ENCODE peak calls at places on chromosome 5, in nine cellular contexts. One of them, this sample, is unnamed.

GRCh38 chr5:176438959-176439757 is 9.0 kb upstream of the FAF2 start:
- DNase-seq in HFFc6: peak
- DNase-seq in body of pancreas: no peak
- DNase-seq in GM03348: no peak
- DNase-seq in foreskin fibroblast: peak
- DNase-seq in PC-9: peak
- DNase-seq in occipital lobe: no peak
- DNase-seq in GM23248: peak
- DNase-seq in AG04450: no peak
- DNase-seq in this sample: no peak

GRCh38 chr5:82413302-82414042 is 135.3 kb upstream of the RPS23 start:
- DNase-seq in GM23248: peak
- DNase-seq in PC-9: peak
- DNase-seq in GM03348: peak
- DNase-seq in occipital lobe: no peak
- DNase-seq in AG04450: peak
- DNase-seq in foreskin fibroblast: peak
- DNase-seq in HFFc6: peak
- DNase-seq in body of pancreas: no peak
- DNase-seq in this sample: no peak

GRCh38 chr5:151897896-151898295 is 26.8 kb downstream of the GLRA1 start:
- DNase-seq in occipital lobe: no peak
- DNase-seq in HFFc6: no peak
- DNase-seq in GM23248: no peak
- DNase-seq in body of pancreas: no peak
- DNase-seq in PC-9: no peak
- DNase-seq in AG04450: no peak
- DNase-seq in foreskin fibroblast: no peak
- DNase-seq in GM03348: no peak
- DNase-seq in this sample: no peak

GRCh38 chr5:166639151-166639550 is 1652.3 kb upstream of the WWC1 start:
- DNase-seq in PC-9: no peak
- DNase-seq in GM23248: no peak
- DNase-seq in AG04450: no peak
- DNase-seq in body of pancreas: no peak
- DNase-seq in GM03348: no peak
- DNase-seq in foreskin fibroblast: no peak
- DNase-seq in HFFc6: no peak
- DNase-seq in occipital lobe: no peak
- DNase-seq in this sample: no peak

GRCh38 chr5:136004436-136004835 is 24.4 kb upstream of the TGFBI start:
- DNase-seq in foreskin fibroblast: peak
- DNase-seq in AG04450: no peak
- DNase-seq in GM03348: peak
- DNase-seq in GM23248: peak
- DNase-seq in body of pancreas: no peak
- DNase-seq in PC-9: no peak
- DNase-seq in occipital lobe: no peak
- DNase-seq in HFFc6: peak
- DNase-seq in this sample: no peak

GRCh38 chr5:150081541-150082283 is 4.6 kb downstream of the CSF1R start:
- DNase-seq in body of pancreas: no peak
- DNase-seq in AG04450: no peak
- DNase-seq in GM03348: no peak
- DNase-seq in occipital lobe: no peak
- DNase-seq in PC-9: no peak
- DNase-seq in GM23248: no peak
- DNase-seq in HFFc6: no peak
- DNase-seq in foreskin fibroblast: no peak
- DNase-seq in this sample: no peak

GRCh38 chr5:107893642-107894041 is 222.9 kb upstream of the EFNA5 start:
- DNase-seq in GM03348: peak
- DNase-seq in body of pancreas: no peak
- DNase-seq in PC-9: no peak
- DNase-seq in occipital lobe: no peak
- DNase-seq in foreskin fibroblast: peak
- DNase-seq in AG04450: no peak
- DNase-seq in GM23248: peak
- DNase-seq in HFFc6: no peak
- DNase-seq in this sample: no peak

GRCh38 chr5:9851458-9851857 is 221.3 kb upstream of the TAS2R1 start:
- DNase-seq in PC-9: no peak
- DNase-seq in HFFc6: peak
- DNase-seq in AG04450: peak
- DNase-seq in GM23248: peak
- DNase-seq in GM03348: peak
- DNase-seq in body of pancreas: no peak
- DNase-seq in occipital lobe: peak
- DNase-seq in foreskin fibroblast: peak
- DNase-seq in this sample: no peak

GRCh38 chr5:51380603-51381207 is 2.5 kb upstream of the ISL1 start:
- DNase-seq in GM03348: peak
- DNase-seq in HFFc6: peak
- DNase-seq in AG04450: no peak
- DNase-seq in PC-9: no peak
- DNase-seq in occipital lobe: no peak
- DNase-seq in GM23248: peak
- DNase-seq in foreskin fibroblast: no peak
- DNase-seq in body of pancreas: no peak
- DNase-seq in this sample: peak

GRCh38 chr5:84393969-84394368 is 9.3 kb upstream of the EDIL3 start:
- DNase-seq in HFFc6: no peak
- DNase-seq in foreskin fibroblast: no peak
- DNase-seq in GM03348: peak
- DNase-seq in AG04450: no peak
- DNase-seq in GM23248: peak
- DNase-seq in body of pancreas: no peak
- DNase-seq in PC-9: peak
- DNase-seq in occipital lobe: no peak
- DNase-seq in this sample: no peak

GRCh38 chr5:150585781-150586461 is 54.5 kb upstream of the SYNPO start:
- DNase-seq in body of pancreas: peak
- DNase-seq in PC-9: no peak
- DNase-seq in GM23248: no peak
- DNase-seq in GM03348: no peak
- DNase-seq in foreskin fibroblast: no peak
- DNase-seq in occipital lobe: no peak
- DNase-seq in AG04450: no peak
- DNase-seq in HFFc6: no peak
- DNase-seq in this sample: no peak

GRCh38 chr5:33313150-33313549 is 127.6 kb upstream of the TARS1 start:
- DNase-seq in GM23248: peak
- DNase-seq in GM03348: no peak
- DNase-seq in PC-9: peak
- DNase-seq in body of pancreas: no peak
- DNase-seq in HFFc6: peak
- DNase-seq in AG04450: peak
- DNase-seq in foreskin fibroblast: peak
- DNase-seq in occipital lobe: no peak
- DNase-seq in this sample: no peak

GRCh38 chr5:167285591-167285990 is 1005.9 kb upstream of the WWC1 start:
- DNase-seq in AG04450: no peak
- DNase-seq in body of pancreas: no peak
- DNase-seq in HFFc6: no peak
- DNase-seq in foreskin fibroblast: no peak
- DNase-seq in GM03348: no peak
- DNase-seq in GM23248: no peak
- DNase-seq in PC-9: no peak
- DNase-seq in occipital lobe: no peak
- DNase-seq in this sample: no peak

GRCh38 chr5:84478603-84479002 is 93.9 kb upstream of the EDIL3 start:
- DNase-seq in body of pancreas: no peak
- DNase-seq in GM03348: no peak
- DNase-seq in PC-9: no peak
- DNase-seq in occipital lobe: no peak
- DNase-seq in HFFc6: no peak
- DNase-seq in AG04450: no peak
- DNase-seq in GM23248: no peak
- DNase-seq in foreskin fibroblast: no peak
- DNase-seq in this sample: no peak

GRCh38 chr5:142978726-142979125 is 208.5 kb downstream of the ARHGAP26 start:
- DNase-seq in GM23248: peak
- DNase-seq in PC-9: no peak
- DNase-seq in occipital lobe: no peak
- DNase-seq in body of pancreas: no peak
- DNase-seq in AG04450: no peak
- DNase-seq in foreskin fibroblast: no peak
- DNase-seq in HFFc6: no peak
- DNase-seq in GM03348: no peak
- DNase-seq in this sample: no peak

GRCh38 chr5:4050203-4050602 is 454.6 kb downstream of the IRX1 start:
- DNase-seq in HFFc6: no peak
- DNase-seq in foreskin fibroblast: no peak
- DNase-seq in AG04450: no peak
- DNase-seq in body of pancreas: no peak
- DNase-seq in GM03348: no peak
- DNase-seq in PC-9: no peak
- DNase-seq in GM23248: no peak
- DNase-seq in occipital lobe: no peak
- DNase-seq in this sample: no peak

GRCh38 chr5:175216991-175217390 is 227.0 kb downstream of the DRD1 start:
- DNase-seq in HFFc6: peak
- DNase-seq in GM23248: peak
- DNase-seq in occipital lobe: no peak
- DNase-seq in PC-9: peak
- DNase-seq in body of pancreas: no peak
- DNase-seq in AG04450: no peak
- DNase-seq in foreskin fibroblast: no peak
- DNase-seq in GM03348: no peak
- DNase-seq in this sample: no peak

GRCh38 chr5:176716320-176716719 is 69.0 kb downstream of the TSPAN17 start:
- DNase-seq in body of pancreas: no peak
- DNase-seq in foreskin fibroblast: peak
- DNase-seq in occipital lobe: peak
- DNase-seq in HFFc6: peak
- DNase-seq in GM23248: peak
- DNase-seq in PC-9: no peak
- DNase-seq in AG04450: peak
- DNase-seq in GM03348: peak
- DNase-seq in this sample: peak

GRCh38 chr5:173323121-173323798 is 5.0 kb downstream of the STC2 start:
- DNase-seq in GM03348: no peak
- DNase-seq in foreskin fibroblast: no peak
- DNase-seq in occipital lobe: no peak
- DNase-seq in HFFc6: no peak
- DNase-seq in AG04450: no peak
- DNase-seq in body of pancreas: no peak
- DNase-seq in GM23248: no peak
- DNase-seq in PC-9: no peak
- DNase-seq in this sample: no peak

GRCh38 chr5:116237917-116238502 is 153.2 kb downstream of the COMMD10 start:
- DNase-seq in body of pancreas: no peak
- DNase-seq in HFFc6: no peak
- DNase-seq in GM03348: peak
- DNase-seq in occipital lobe: no peak
- DNase-seq in foreskin fibroblast: no peak
- DNase-seq in PC-9: no peak
- DNase-seq in AG04450: no peak
- DNase-seq in GM23248: peak
- DNase-seq in this sample: no peak

GRCh38 chr5:73987915-73988314 is 361.9 kb downstream of the ARHGEF28 start:
- DNase-seq in occipital lobe: no peak
- DNase-seq in body of pancreas: no peak
- DNase-seq in foreskin fibroblast: no peak
- DNase-seq in PC-9: no peak
- DNase-seq in AG04450: no peak
- DNase-seq in GM03348: no peak
- DNase-seq in HFFc6: no peak
- DNase-seq in GM23248: no peak
- DNase-seq in this sample: no peak

GRCh38 chr5:73892806-73893205 is 266.8 kb downstream of the ARHGEF28 start:
- DNase-seq in body of pancreas: no peak
- DNase-seq in PC-9: no peak
- DNase-seq in foreskin fibroblast: peak
- DNase-seq in HFFc6: peak
- DNase-seq in GM03348: peak
- DNase-seq in AG04450: peak
- DNase-seq in GM23248: peak
- DNase-seq in occipital lobe: no peak
- DNase-seq in this sample: no peak

GRCh38 chr5:891837-892389 is 688 bp downstream of the BRD9 start:
- DNase-seq in GM23248: peak
- DNase-seq in body of pancreas: no peak
- DNase-seq in PC-9: no peak
- DNase-seq in GM03348: peak
- DNase-seq in HFFc6: no peak
- DNase-seq in AG04450: no peak
- DNase-seq in occipital lobe: no peak
- DNase-seq in foreskin fibroblast: peak
- DNase-seq in this sample: peak

GRCh38 chr5:138950411-138951011 is 75.4 kb upstream of the LRRTM2 start:
- DNase-seq in AG04450: no peak
- DNase-seq in GM03348: no peak
- DNase-seq in body of pancreas: peak
- DNase-seq in PC-9: no peak
- DNase-seq in GM23248: no peak
- DNase-seq in foreskin fibroblast: no peak
- DNase-seq in occipital lobe: peak
- DNase-seq in HFFc6: no peak
- DNase-seq in this sample: no peak

GRCh38 chr5:3333836-3334235 is 261.8 kb upstream of the IRX1 start:
- DNase-seq in body of pancreas: no peak
- DNase-seq in GM03348: no peak
- DNase-seq in PC-9: no peak
- DNase-seq in HFFc6: no peak
- DNase-seq in GM23248: no peak
- DNase-seq in foreskin fibroblast: no peak
- DNase-seq in occipital lobe: no peak
- DNase-seq in AG04450: no peak
- DNase-seq in this sample: no peak

GRCh38 chr5:139549162-139549894 is 11.8 kb upstream of the UBE2D2 start:
- DNase-seq in occipital lobe: no peak
- DNase-seq in PC-9: no peak
- DNase-seq in GM23248: no peak
- DNase-seq in AG04450: no peak
- DNase-seq in HFFc6: no peak
- DNase-seq in GM03348: no peak
- DNase-seq in foreskin fibroblast: no peak
- DNase-seq in body of pancreas: no peak
- DNase-seq in this sample: no peak

GRCh38 chr5:83446253-83446947 is 25.1 kb upstream of the VCAN start:
- DNase-seq in occipital lobe: no peak
- DNase-seq in AG04450: no peak
- DNase-seq in body of pancreas: no peak
- DNase-seq in foreskin fibroblast: no peak
- DNase-seq in HFFc6: no peak
- DNase-seq in GM23248: no peak
- DNase-seq in GM03348: no peak
- DNase-seq in PC-9: no peak
- DNase-seq in this sample: no peak

GRCh38 chr5:20470997-20471396 is 483.0 kb upstream of the CDH18 start:
- DNase-seq in occipital lobe: no peak
- DNase-seq in AG04450: no peak
- DNase-seq in foreskin fibroblast: no peak
- DNase-seq in PC-9: no peak
- DNase-seq in GM23248: no peak
- DNase-seq in HFFc6: no peak
- DNase-seq in body of pancreas: no peak
- DNase-seq in GM03348: no peak
- DNase-seq in this sample: no peak

GRCh38 chr5:103582364-103582763 is 19.8 kb upstream of the NUDT12 start:
- DNase-seq in PC-9: no peak
- DNase-seq in GM23248: peak
- DNase-seq in GM03348: peak
- DNase-seq in occipital lobe: no peak
- DNase-seq in HFFc6: peak
- DNase-seq in AG04450: peak
- DNase-seq in body of pancreas: peak
- DNase-seq in foreskin fibroblast: no peak
- DNase-seq in this sample: peak

This sample was measured in NCI-H146.